ENCODE peak calls at places on chromosomes 6 and 20, in five cellular contexts. One of them, this sample, is unnamed.

GRCh38 chr20:5222919-5223634 is 93.7 kb downstream of the PROKR2 start:
- DNase-seq in iPS-NIHi11: peak
- DNase-seq in HS-5: no peak
- DNase-seq in T-cell: peak
- DNase-seq in T1000: no peak
- DNase-seq in this sample: no peak

GRCh38 chr20:51720854-51721253 is 47.3 kb downstream of the ATP9A start:
- DNase-seq in T1000: no peak
- DNase-seq in T-cell: no peak
- DNase-seq in iPS-NIHi11: no peak
- DNase-seq in HS-5: no peak
- DNase-seq in this sample: no peak

GRCh38 chr20:39468703-39469102 is 506.6 kb downstream of the DHX35 start:
- DNase-seq in T1000: no peak
- DNase-seq in iPS-NIHi11: peak
- DNase-seq in T-cell: no peak
- DNase-seq in HS-5: no peak
- DNase-seq in this sample: no peak

GRCh38 chr6:75643173-75643572 is 41.5 kb downstream of the SENP6 start:
- DNase-seq in iPS-NIHi11: no peak
- DNase-seq in T1000: no peak
- DNase-seq in HS-5: no peak
- DNase-seq in T-cell: no peak
- DNase-seq in this sample: no peak

GRCh38 chr20:17857639-17858449 is 110.8 kb downstream of the SNX5 start:
- DNase-seq in iPS-NIHi11: no peak
- DNase-seq in T-cell: no peak
- DNase-seq in HS-5: no peak
- DNase-seq in T1000: no peak
- DNase-seq in this sample: no peak

GRCh38 chr6:148523551-148523950 is 180.9 kb downstream of the SASH1 start:
- DNase-seq in iPS-NIHi11: no peak
- DNase-seq in HS-5: no peak
- DNase-seq in T-cell: no peak
- DNase-seq in T1000: no peak
- DNase-seq in this sample: no peak

GRCh38 chr6:7674291-7674690 is 51.6 kb upstream of the BMP6 start:
- DNase-seq in iPS-NIHi11: no peak
- DNase-seq in T1000: no peak
- DNase-seq in HS-5: no peak
- DNase-seq in T-cell: no peak
- DNase-seq in this sample: no peak

GRCh38 chr6:84867521-84867920 is 103.1 kb upstream of the TBX18 start:
- DNase-seq in T-cell: no peak
- DNase-seq in HS-5: no peak
- DNase-seq in iPS-NIHi11: no peak
- DNase-seq in T1000: no peak
- DNase-seq in this sample: peak

GRCh38 chr6:52195886-52196285 is 9.7 kb downstream of the IL17A start:
- DNase-seq in iPS-NIHi11: no peak
- DNase-seq in T1000: no peak
- DNase-seq in T-cell: no peak
- DNase-seq in HS-5: no peak
- DNase-seq in this sample: no peak

GRCh38 chr20:9051508-9051907 is 17.4 kb upstream of the PLCB4 start:
- DNase-seq in T1000: peak
- DNase-seq in iPS-NIHi11: no peak
- DNase-seq in HS-5: peak
- DNase-seq in T-cell: no peak
- DNase-seq in this sample: peak

GRCh38 chr20:45021626-45022025 is 55.3 kb downstream of the STK4 start:
- DNase-seq in HS-5: no peak
- DNase-seq in T-cell: no peak
- DNase-seq in T1000: no peak
- DNase-seq in iPS-NIHi11: no peak
- DNase-seq in this sample: no peak

GRCh38 chr6:41734666-41735426 is 562 bp downstream of the TFEB start:
- DNase-seq in HS-5: no peak
- DNase-seq in T-cell: peak
- DNase-seq in T1000: peak
- DNase-seq in iPS-NIHi11: peak
- DNase-seq in this sample: peak

GRCh38 chr20:11687546-11688292 is 230.0 kb upstream of the BTBD3 start:
- DNase-seq in T-cell: no peak
- DNase-seq in iPS-NIHi11: no peak
- DNase-seq in T1000: no peak
- DNase-seq in HS-5: no peak
- DNase-seq in this sample: no peak

GRCh38 chr20:50089140-50089786 is 23.7 kb downstream of the UBE2V1 start:
- DNase-seq in iPS-NIHi11: no peak
- DNase-seq in HS-5: no peak
- DNase-seq in T1000: no peak
- DNase-seq in T-cell: no peak
- DNase-seq in this sample: no peak

GRCh38 chr6:2450546-2450945 is 205.1 kb upstream of the GMDS start:
- DNase-seq in HS-5: no peak
- DNase-seq in T1000: no peak
- DNase-seq in T-cell: no peak
- DNase-seq in iPS-NIHi11: no peak
- DNase-seq in this sample: no peak

GRCh38 chr6:143376861-143377260 is 73.6 kb downstream of the ADAT2 start:
- DNase-seq in HS-5: no peak
- DNase-seq in iPS-NIHi11: no peak
- DNase-seq in T-cell: no peak
- DNase-seq in T1000: no peak
- DNase-seq in this sample: peak

GRCh38 chr6:32785781-32786533 is 22.6 kb upstream of the HLA-DQB2 start:
- DNase-seq in T1000: no peak
- DNase-seq in HS-5: peak
- DNase-seq in T-cell: no peak
- DNase-seq in iPS-NIHi11: peak
- DNase-seq in this sample: peak

GRCh38 chr6:32127717-32128592 is at the start of gene ATF6B:
- DNase-seq in T1000: peak
- DNase-seq in HS-5: peak
- DNase-seq in iPS-NIHi11: peak
- DNase-seq in T-cell: peak
- DNase-seq in this sample: peak

GRCh38 chr20:62285151-62285550 is 17.6 kb upstream of the ADRM1 start:
- DNase-seq in HS-5: no peak
- DNase-seq in T-cell: no peak
- DNase-seq in iPS-NIHi11: no peak
- DNase-seq in T1000: no peak
- DNase-seq in this sample: no peak

GRCh38 chr6:37625591-37626374 is 71.9 kb downstream of the MDGA1 start:
- DNase-seq in T-cell: no peak
- DNase-seq in T1000: no peak
- DNase-seq in HS-5: no peak
- DNase-seq in iPS-NIHi11: peak
- DNase-seq in this sample: no peak

GRCh38 chr6:101516553-101516952 is 123.0 kb downstream of the GRIK2 start:
- DNase-seq in HS-5: no peak
- DNase-seq in T-cell: no peak
- DNase-seq in iPS-NIHi11: no peak
- DNase-seq in T1000: no peak
- DNase-seq in this sample: no peak

GRCh38 chr6:161133973-161134372 is 139.9 kb downstream of the AGPAT4 start:
- DNase-seq in HS-5: no peak
- DNase-seq in T1000: no peak
- DNase-seq in iPS-NIHi11: no peak
- DNase-seq in T-cell: no peak
- DNase-seq in this sample: no peak

GRCh38 chr6:165766457-165766856 is 103.4 kb upstream of the PDE10A start:
- DNase-seq in T1000: no peak
- DNase-seq in iPS-NIHi11: no peak
- DNase-seq in T-cell: no peak
- DNase-seq in HS-5: no peak
- DNase-seq in this sample: peak

GRCh38 chr20:38829296-38829875 is 23.9 kb downstream of the PPP1R16B start:
- DNase-seq in iPS-NIHi11: no peak
- DNase-seq in T1000: no peak
- DNase-seq in HS-5: no peak
- DNase-seq in T-cell: no peak
- DNase-seq in this sample: no peak

GRCh38 chr6:151757506-151757955 is 50.0 kb upstream of the ESR1 start:
- DNase-seq in T1000: no peak
- DNase-seq in T-cell: no peak
- DNase-seq in iPS-NIHi11: no peak
- DNase-seq in HS-5: no peak
- DNase-seq in this sample: no peak

GRCh38 chr6:35552285-35552917 is 39.7 kb upstream of the TULP1 start:
- DNase-seq in HS-5: no peak
- DNase-seq in iPS-NIHi11: peak
- DNase-seq in T-cell: peak
- DNase-seq in T1000: no peak
- DNase-seq in this sample: no peak

GRCh38 chr20:18742841-18743240 is 70.7 kb upstream of the SCP2D1 start:
- DNase-seq in T-cell: no peak
- DNase-seq in HS-5: no peak
- DNase-seq in iPS-NIHi11: no peak
- DNase-seq in T1000: no peak
- DNase-seq in this sample: no peak

GRCh38 chr6:109513571-109514071 is 30.6 kb upstream of the ZBTB24 start:
- DNase-seq in T1000: no peak
- DNase-seq in iPS-NIHi11: no peak
- DNase-seq in T-cell: no peak
- DNase-seq in HS-5: no peak
- DNase-seq in this sample: no peak

GRCh38 chr20:9978395-9979004 is 56.3 kb upstream of the ANKEF1 start:
- DNase-seq in HS-5: peak
- DNase-seq in T1000: peak
- DNase-seq in T-cell: peak
- DNase-seq in iPS-NIHi11: peak
- DNase-seq in this sample: peak

GRCh38 chr6:121697921-121698320 is 262.5 kb downstream of the GJA1 start:
- DNase-seq in HS-5: no peak
- DNase-seq in T-cell: no peak
- DNase-seq in iPS-NIHi11: no peak
- DNase-seq in T1000: no peak
- DNase-seq in this sample: no peak

This sample was measured in NCI-H226.